ENCODE peak calls at places on chromosomes 12 and 14, in ten cellular contexts. One of them, this sample, is unnamed.

GRCh38 chr12:11437966-11438365 is 42.6 kb upstream of the PRB2 start:
- DNase-seq in cardiac fibroblast: no peak
- DNase-seq in IMR-90: no peak
- DNase-seq in choroid plexus epithelial cell: no peak
- DNase-seq in fibroblast of the aortic adventitia: no peak
- DNase-seq in K562: no peak
- DNase-seq in AG04450: no peak
- DNase-seq in heart left ventricle: no peak
- DNase-seq in GM06990: no peak
- DNase-seq in astrocyte of the spinal cord: no peak
- DNase-seq in this sample: no peak

GRCh38 chr12:96400631-96401060 is 407 bp upstream of the CDK17 start:
- DNase-seq in cardiac fibroblast: no peak
- DNase-seq in IMR-90: peak
- DNase-seq in choroid plexus epithelial cell: peak
- DNase-seq in fibroblast of the aortic adventitia: peak
- DNase-seq in K562: no peak
- DNase-seq in AG04450: no peak
- DNase-seq in heart left ventricle: no peak
- DNase-seq in GM06990: no peak
- DNase-seq in astrocyte of the spinal cord: peak
- DNase-seq in this sample: no peak

GRCh38 chr12:130064999-130065398 is 97.3 kb upstream of the FZD10 start:
- DNase-seq in cardiac fibroblast: no peak
- DNase-seq in IMR-90: no peak
- DNase-seq in choroid plexus epithelial cell: no peak
- DNase-seq in fibroblast of the aortic adventitia: no peak
- DNase-seq in K562: no peak
- DNase-seq in AG04450: no peak
- DNase-seq in heart left ventricle: no peak
- DNase-seq in GM06990: no peak
- DNase-seq in astrocyte of the spinal cord: no peak
- DNase-seq in this sample: no peak

GRCh38 chr12:26338574-26339572 is 143.5 kb downstream of the SSPN start:
- DNase-seq in cardiac fibroblast: peak
- DNase-seq in IMR-90: peak
- DNase-seq in choroid plexus epithelial cell: peak
- DNase-seq in fibroblast of the aortic adventitia: peak
- DNase-seq in K562: no peak
- DNase-seq in AG04450: no peak
- DNase-seq in heart left ventricle: no peak
- DNase-seq in GM06990: no peak
- DNase-seq in astrocyte of the spinal cord: peak
- DNase-seq in this sample: no peak

GRCh38 chr14:52349731-52350130 is 35.6 kb downstream of the PTGER2 start:
- DNase-seq in cardiac fibroblast: no peak
- DNase-seq in IMR-90: no peak
- DNase-seq in choroid plexus epithelial cell: no peak
- DNase-seq in fibroblast of the aortic adventitia: no peak
- DNase-seq in K562: no peak
- DNase-seq in AG04450: no peak
- DNase-seq in heart left ventricle: no peak
- DNase-seq in GM06990: no peak
- DNase-seq in astrocyte of the spinal cord: no peak
- DNase-seq in this sample: no peak

GRCh38 chr14:94677239-94677612 is 65.0 kb downstream of the SERPINA3 start:
- DNase-seq in cardiac fibroblast: no peak
- DNase-seq in IMR-90: no peak
- DNase-seq in choroid plexus epithelial cell: no peak
- DNase-seq in fibroblast of the aortic adventitia: no peak
- DNase-seq in K562: no peak
- DNase-seq in AG04450: no peak
- DNase-seq in heart left ventricle: no peak
- DNase-seq in GM06990: no peak
- DNase-seq in astrocyte of the spinal cord: no peak
- DNase-seq in this sample: no peak

GRCh38 chr12:7374423-7375144 is 69.4 kb downstream of the CD163L1 start:
- DNase-seq in cardiac fibroblast: no peak
- DNase-seq in IMR-90: peak
- DNase-seq in choroid plexus epithelial cell: peak
- DNase-seq in fibroblast of the aortic adventitia: peak
- DNase-seq in K562: peak
- DNase-seq in AG04450: no peak
- DNase-seq in heart left ventricle: no peak
- DNase-seq in GM06990: peak
- DNase-seq in astrocyte of the spinal cord: peak
- DNase-seq in this sample: no peak

GRCh38 chr12:55446334-55446733 is 2.5 kb downstream of the OR6C2 start:
- DNase-seq in cardiac fibroblast: no peak
- DNase-seq in IMR-90: no peak
- DNase-seq in choroid plexus epithelial cell: no peak
- DNase-seq in fibroblast of the aortic adventitia: no peak
- DNase-seq in K562: no peak
- DNase-seq in AG04450: no peak
- DNase-seq in heart left ventricle: no peak
- DNase-seq in GM06990: no peak
- DNase-seq in astrocyte of the spinal cord: no peak
- DNase-seq in this sample: no peak

GRCh38 chr12:59808317-59808910 is 212.6 kb downstream of the SLC16A7 start:
- DNase-seq in cardiac fibroblast: peak
- DNase-seq in IMR-90: peak
- DNase-seq in choroid plexus epithelial cell: peak
- DNase-seq in fibroblast of the aortic adventitia: peak
- DNase-seq in K562: peak
- DNase-seq in AG04450: no peak
- DNase-seq in heart left ventricle: no peak
- DNase-seq in GM06990: no peak
- DNase-seq in astrocyte of the spinal cord: peak
- DNase-seq in this sample: peak

GRCh38 chr14:100296106-100296651 is 10.1 kb downstream of the SLC25A29 start:
- DNase-seq in cardiac fibroblast: no peak
- DNase-seq in IMR-90: no peak
- DNase-seq in choroid plexus epithelial cell: no peak
- DNase-seq in fibroblast of the aortic adventitia: no peak
- DNase-seq in K562: no peak
- DNase-seq in AG04450: no peak
- DNase-seq in heart left ventricle: no peak
- DNase-seq in GM06990: no peak
- DNase-seq in astrocyte of the spinal cord: no peak
- DNase-seq in this sample: no peak

GRCh38 chr14:88426271-88426670 is 40.8 kb downstream of the SPATA7 start:
- DNase-seq in cardiac fibroblast: peak
- DNase-seq in IMR-90: peak
- DNase-seq in choroid plexus epithelial cell: peak
- DNase-seq in fibroblast of the aortic adventitia: peak
- DNase-seq in K562: no peak
- DNase-seq in AG04450: peak
- DNase-seq in heart left ventricle: no peak
- DNase-seq in GM06990: no peak
- DNase-seq in astrocyte of the spinal cord: peak
- DNase-seq in this sample: peak

GRCh38 chr14:99244960-99245340 is 27.0 kb downstream of the BCL11B start:
- DNase-seq in cardiac fibroblast: no peak
- DNase-seq in IMR-90: no peak
- DNase-seq in choroid plexus epithelial cell: no peak
- DNase-seq in fibroblast of the aortic adventitia: no peak
- DNase-seq in K562: no peak
- DNase-seq in AG04450: no peak
- DNase-seq in heart left ventricle: no peak
- DNase-seq in GM06990: no peak
- DNase-seq in astrocyte of the spinal cord: no peak
- DNase-seq in this sample: no peak

GRCh38 chr14:62662811-62663477 is 382.3 kb downstream of the KCNH5 start:
- DNase-seq in cardiac fibroblast: no peak
- DNase-seq in IMR-90: peak
- DNase-seq in choroid plexus epithelial cell: no peak
- DNase-seq in fibroblast of the aortic adventitia: no peak
- DNase-seq in K562: no peak
- DNase-seq in AG04450: no peak
- DNase-seq in heart left ventricle: no peak
- DNase-seq in GM06990: no peak
- DNase-seq in astrocyte of the spinal cord: no peak
- DNase-seq in this sample: no peak

GRCh38 chr12:57739914-57740538 is 1.5 kb upstream of the AGAP2 start:
- DNase-seq in cardiac fibroblast: no peak
- DNase-seq in IMR-90: no peak
- DNase-seq in choroid plexus epithelial cell: no peak
- DNase-seq in fibroblast of the aortic adventitia: no peak
- DNase-seq in K562: no peak
- DNase-seq in AG04450: no peak
- DNase-seq in heart left ventricle: no peak
- DNase-seq in GM06990: no peak
- DNase-seq in astrocyte of the spinal cord: no peak
- DNase-seq in this sample: no peak
- H3K4me3 ChIP-seq in cardiac fibroblast: no peak
- H3K4me3 ChIP-seq in IMR-90: no peak
- H3K4me3 ChIP-seq in choroid plexus epithelial cell: no peak
- H3K4me3 ChIP-seq in fibroblast of the aortic adventitia: no peak
- H3K4me3 ChIP-seq in K562: no peak
- H3K4me3 ChIP-seq in AG04450: no peak
- H3K4me3 ChIP-seq in heart left ventricle: no peak
- H3K4me3 ChIP-seq in GM06990: no peak
- H3K4me3 ChIP-seq in astrocyte of the spinal cord: no peak
- H3K4me3 ChIP-seq in this sample: no peak

DNA sequence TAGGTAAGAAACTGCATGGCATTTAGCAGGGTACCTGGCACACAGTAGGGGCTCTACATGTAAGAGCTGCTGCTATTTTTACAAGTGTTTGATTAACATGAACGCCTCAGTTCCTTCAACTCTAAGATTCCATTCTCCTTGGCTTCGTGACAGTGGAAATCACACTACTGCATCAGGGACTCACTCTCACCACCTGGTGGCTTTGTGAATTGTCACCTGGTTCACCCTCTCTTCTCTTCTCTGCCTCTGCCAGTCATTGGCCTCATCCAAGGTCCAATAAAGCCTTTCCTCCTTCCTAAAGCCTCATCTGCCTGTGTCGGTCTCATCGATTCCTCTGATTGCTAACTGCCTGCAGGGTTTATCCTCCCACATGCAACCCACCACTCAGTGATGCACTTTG is 476.4 kb downstream of the VRK1 start:
- DNase-seq in cardiac fibroblast: no peak
- DNase-seq in IMR-90: no peak
- DNase-seq in choroid plexus epithelial cell: no peak
- DNase-seq in fibroblast of the aortic adventitia: no peak
- DNase-seq in K562: no peak
- DNase-seq in AG04450: no peak
- DNase-seq in heart left ventricle: no peak
- DNase-seq in GM06990: no peak
- DNase-seq in astrocyte of the spinal cord: no peak
- DNase-seq in this sample: no peak
- TF ChIP-seq CTCF in cardiac fibroblast: no peak
- TF ChIP-seq CTCF in IMR-90: no peak
- TF ChIP-seq CTCF in choroid plexus epithelial cell: no peak
- TF ChIP-seq CTCF in fibroblast of the aortic adventitia: no peak
- TF ChIP-seq CTCF in K562: no peak
- TF ChIP-seq CTCF in AG04450: no peak
- TF ChIP-seq CTCF in heart left ventricle: no peak
- TF ChIP-seq CTCF in GM06990: peak
- TF ChIP-seq CTCF in astrocyte of the spinal cord: no peak
- TF ChIP-seq CTCF in this sample: no peak

GRCh38 chr14:50806241-50806933 is 24.6 kb downstream of the NIN start:
- DNase-seq in cardiac fibroblast: no peak
- DNase-seq in IMR-90: no peak
- DNase-seq in choroid plexus epithelial cell: no peak
- DNase-seq in fibroblast of the aortic adventitia: peak
- DNase-seq in K562: no peak
- DNase-seq in AG04450: no peak
- DNase-seq in heart left ventricle: no peak
- DNase-seq in GM06990: no peak
- DNase-seq in astrocyte of the spinal cord: no peak
- DNase-seq in this sample: no peak
- H3K4me3 ChIP-seq in cardiac fibroblast: no peak
- H3K4me3 ChIP-seq in IMR-90: no peak
- H3K4me3 ChIP-seq in choroid plexus epithelial cell: no peak
- H3K4me3 ChIP-seq in fibroblast of the aortic adventitia: no peak
- H3K4me3 ChIP-seq in K562: no peak
- H3K4me3 ChIP-seq in AG04450: no peak
- H3K4me3 ChIP-seq in heart left ventricle: no peak
- H3K4me3 ChIP-seq in GM06990: no peak
- H3K4me3 ChIP-seq in astrocyte of the spinal cord: no peak
- H3K4me3 ChIP-seq in this sample: no peak

GRCh38 chr12:12821975-12822374 is 8.8 kb downstream of the DDX47 start:
- DNase-seq in cardiac fibroblast: no peak
- DNase-seq in IMR-90: no peak
- DNase-seq in choroid plexus epithelial cell: no peak
- DNase-seq in fibroblast of the aortic adventitia: no peak
- DNase-seq in K562: no peak
- DNase-seq in AG04450: no peak
- DNase-seq in heart left ventricle: no peak
- DNase-seq in GM06990: peak
- DNase-seq in astrocyte of the spinal cord: no peak
- DNase-seq in this sample: no peak

GRCh38 chr12:12817611-12818010 is 4.5 kb downstream of the DDX47 start:
- DNase-seq in cardiac fibroblast: no peak
- DNase-seq in IMR-90: no peak
- DNase-seq in choroid plexus epithelial cell: no peak
- DNase-seq in fibroblast of the aortic adventitia: no peak
- DNase-seq in K562: no peak
- DNase-seq in AG04450: no peak
- DNase-seq in heart left ventricle: no peak
- DNase-seq in GM06990: no peak
- DNase-seq in astrocyte of the spinal cord: no peak
- DNase-seq in this sample: no peak

GRCh38 chr12:12818693-12819092 is 5.5 kb downstream of the DDX47 start:
- DNase-seq in cardiac fibroblast: no peak
- DNase-seq in IMR-90: no peak
- DNase-seq in choroid plexus epithelial cell: no peak
- DNase-seq in fibroblast of the aortic adventitia: no peak
- DNase-seq in K562: no peak
- DNase-seq in AG04450: no peak
- DNase-seq in heart left ventricle: no peak
- DNase-seq in GM06990: no peak
- DNase-seq in astrocyte of the spinal cord: no peak
- DNase-seq in this sample: no peak

GRCh38 chr12:12819221-12819620 is 6.1 kb downstream of the DDX47 start:
- DNase-seq in cardiac fibroblast: no peak
- DNase-seq in IMR-90: no peak
- DNase-seq in choroid plexus epithelial cell: no peak
- DNase-seq in fibroblast of the aortic adventitia: no peak
- DNase-seq in K562: no peak
- DNase-seq in AG04450: no peak
- DNase-seq in heart left ventricle: no peak
- DNase-seq in GM06990: no peak
- DNase-seq in astrocyte of the spinal cord: no peak
- DNase-seq in this sample: no peak

DNA sequence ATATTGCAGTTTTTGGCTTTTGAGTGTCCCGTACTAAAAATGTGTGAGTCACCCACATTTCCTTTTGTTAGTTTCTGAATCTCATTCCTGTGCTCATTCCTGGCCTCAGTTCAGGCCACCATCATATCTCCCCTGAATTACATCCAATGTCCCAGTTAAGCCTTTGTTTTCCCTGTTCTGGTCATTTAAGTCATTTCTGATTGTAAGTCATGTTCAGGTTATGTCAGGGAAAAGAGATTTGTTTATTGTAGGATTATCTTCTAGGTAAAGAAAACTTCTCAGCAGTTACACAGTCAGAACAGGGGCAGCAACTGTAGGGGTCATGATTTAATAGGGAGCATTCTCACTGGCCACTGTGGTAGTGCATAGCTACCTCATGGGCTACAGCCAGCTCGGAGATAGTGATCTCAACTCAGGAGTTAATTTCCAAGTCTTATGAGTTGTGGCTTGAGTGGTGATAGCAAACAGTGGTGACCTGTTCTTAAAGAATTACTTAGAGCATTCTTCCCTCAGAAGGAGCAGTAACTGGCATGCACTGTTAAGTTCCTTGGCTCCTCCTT is 6.7 kb downstream of the DDX47 start:
- DNase-seq in cardiac fibroblast: peak
- DNase-seq in IMR-90: peak
- DNase-seq in choroid plexus epithelial cell: peak
- DNase-seq in fibroblast of the aortic adventitia: peak
- DNase-seq in K562: peak
- DNase-seq in AG04450: peak
- DNase-seq in heart left ventricle: no peak
- DNase-seq in GM06990: no peak
- DNase-seq in astrocyte of the spinal cord: peak
- DNase-seq in this sample: peak
- TF ChIP-seq CTCF in cardiac fibroblast: no peak
- TF ChIP-seq CTCF in IMR-90: peak
- TF ChIP-seq CTCF in choroid plexus epithelial cell: peak
- TF ChIP-seq CTCF in fibroblast of the aortic adventitia: peak
- TF ChIP-seq CTCF in K562: no peak
- TF ChIP-seq CTCF in AG04450: peak
- TF ChIP-seq CTCF in heart left ventricle: no peak
- TF ChIP-seq CTCF in GM06990: no peak
- TF ChIP-seq CTCF in astrocyte of the spinal cord: no peak
- TF ChIP-seq CTCF in this sample: peak

This sample was measured in astrocyte of the cerebellum.